ENCODE peak calls at places on chromosomes 11 and 22, in eight cellular contexts. K is stomach, T is left ventricle myocardium inferior, W is ovary, L is iPS DF 6.9, C is GM12878, O is HCT116, I is small intestine. H is an unnamed sample.

GRCh38 chr11:36436589-36436988 is 73.5 kb downstream of the TRAF6 start:
- DNase-seq in W (no peak), C (no peak), K (no peak), L (no peak), T (no peak), I (no peak), O (no peak), H (no peak)

GRCh38 chr11:58608331-58608730 is 14.1 kb upstream of the CNTF start:
- DNase-seq in W (no peak), O (no peak), L (no peak), K (no peak), C (no peak), I (no peak), T (no peak), H (no peak)

GRCh38 chr11:75350743-75351540 is 519 bp downstream of the ARRB1 start:
- DNase-seq in I (peak; percentile 59), K (peak; percentile 65), L (no peak), T (peak; percentile 59), W (peak; percentile 55), C (no peak), O (no peak), H (peak; percentile 57)

GRCh38 chr22:33492210-33492651 is 428.0 kb downstream of the LARGE1 start:
- DNase-seq in K (peak; percentile 28), T (no peak), I (peak; percentile 63), W (no peak), C (no peak), O (no peak), L (no peak), H (no peak)

GRCh38 chr11:47378011-47378835 is at the start of gene SPI1:
- DNase-seq in C (peak; percentile 41), W (no peak), L (no peak), K (peak; percentile 60), T (peak; percentile 68), I (no peak), O (no peak), H (peak; percentile 37)

GRCh38 chr22:38937541-38937940 is 19.9 kb upstream of the APOBEC3A start:
- DNase-seq in K (peak; percentile 15), C (no peak), W (no peak), I (no peak), O (no peak), L (no peak), T (no peak), H (no peak)

GRCh38 chr11:75919525-75919924 is 104.5 kb downstream of the UVRAG start:
- DNase-seq in I (peak; percentile 21), C (no peak), L (no peak), K (no peak), W (no peak), T (no peak), O (no peak), H (no peak)

GRCh38 chr11:107666911-107667568 is 44.8 kb downstream of the SLN start:
- DNase-seq in I (no peak), O (no peak), K (no peak), C (no peak), L (no peak), T (no peak), W (no peak), H (no peak)

GRCh38 chr11:11022126-11022730 is 164.4 kb upstream of the ZBED5 start:
- DNase-seq in O (peak; percentile 12), L (no peak), I (peak; percentile 19), W (no peak), K (no peak), T (no peak), C (no peak), H (peak; percentile 21)

GRCh38 chr11:43214471-43214870 is 97.3 kb upstream of the API5 start:
- DNase-seq in O (no peak), K (no peak), T (no peak), C (no peak), W (no peak), I (no peak), L (no peak), H (no peak)

GRCh38 chr11:65444314-65445051 is 21.9 kb downstream of the NEAT1 start:
- DNase-seq in T (no peak), C (no peak), K (no peak), W (peak; percentile 37), L (no peak), I (peak; percentile 14), O (no peak), H (no peak)

GRCh38 chr11:32890843-32891656 is 1.6 kb upstream of the QSER1 start:
- DNase-seq in W (no peak), C (no peak), I (peak; percentile 81), O (no peak), L (no peak), K (no peak), T (no peak), H (no peak)

GRCh38 chr11:2717561-2717960 is 17.8 kb upstream of the KCNQ1OT1 start:
- DNase-seq in K (no peak), L (no peak), C (no peak), O (no peak), I (no peak), W (no peak), T (no peak), H (no peak)

GRCh38 chr11:120663142-120663541 is 151.6 kb downstream of the GRIK4 start:
- DNase-seq in T (no peak), K (no peak), I (no peak), C (no peak), O (no peak), L (no peak), W (no peak), H (no peak)

DNA sequence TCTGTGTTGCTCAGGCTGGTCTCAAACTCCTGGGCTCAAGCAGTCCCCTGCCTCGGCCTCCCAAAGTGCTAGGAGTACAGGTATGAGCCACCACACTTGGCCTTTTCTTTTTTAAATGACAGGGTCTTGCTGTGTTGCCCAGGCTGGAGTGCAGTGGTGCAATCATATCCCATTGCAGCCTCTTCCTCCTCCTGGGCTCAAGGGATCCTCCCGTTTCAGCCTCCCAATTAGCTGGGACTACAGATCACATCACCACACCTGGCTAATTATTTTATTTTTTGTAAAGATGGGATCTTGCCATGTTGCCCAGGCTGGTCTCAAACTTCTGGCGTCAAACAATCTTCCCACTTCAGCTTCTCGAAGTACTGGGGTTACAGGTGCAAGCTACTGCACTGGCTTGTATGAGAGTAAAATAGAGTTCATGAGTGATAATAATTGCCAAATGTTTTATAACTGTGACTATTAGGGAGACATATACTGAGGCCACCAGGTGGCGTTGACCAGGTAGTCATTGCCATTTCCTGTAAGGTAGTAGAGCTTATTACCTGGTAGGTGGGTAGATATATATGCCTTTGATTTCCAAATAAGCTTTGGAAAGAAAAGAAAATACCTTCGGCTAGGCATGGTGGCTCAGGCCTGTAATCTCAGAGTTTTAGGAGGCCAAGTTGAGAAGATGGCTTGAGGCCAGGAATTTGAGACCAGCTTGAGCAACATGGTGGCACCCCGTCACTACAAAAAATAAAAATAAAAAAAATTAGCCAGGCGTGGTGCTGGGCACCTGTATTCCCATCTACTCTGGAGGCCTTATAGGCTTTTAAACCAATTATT is 5.4 kb downstream of the FDX1 start:
- DNase-seq in K (peak; percentile 66), W (no peak), L (peak; percentile 18), T (no peak), O (peak; percentile 24), I (peak; percentile 68), C (no peak), H (no peak)
- H3K27ac ChIP-seq in K (no peak overlapping the region), W (no peak overlapping the region), L (no peak overlapping the region), T (no peak overlapping the region), O (no peak overlapping the region), I (no peak overlapping the region), C (no peak overlapping the region), H (no peak overlapping the region)

GRCh38 chr22:36355362-36355761 is 32.4 kb downstream of the MYH9 start:
- DNase-seq in T (no peak), W (no peak), I (no peak), L (no peak), C (no peak), O (no peak), K (no peak), H (no peak)
- H3K4me1 ChIP-seq in T (peaks cover 97% of the 10 kb centered on the region), W (peaks cover 47% of the 10 kb centered on the region), I (peaks cover 14% of the 10 kb centered on the region), L (peaks cover 13% of the 10 kb centered on the region), C (peaks cover 52% of the 10 kb centered on the region), O (peaks cover 95% of the 10 kb centered on the region), K (peaks cover 100% of the 10 kb centered on the region), H (peaks cover 97% of the 10 kb centered on the region)

GRCh38 chr22:45866398-45867117 is 110.4 kb downstream of the WNT7B start:
- DNase-seq in T (no peak), O (no peak), C (no peak), L (no peak), W (no peak), K (peak; percentile 20), I (no peak), H (no peak)
- H3K27ac ChIP-seq in T (no peak overlapping the region), O (no peak overlapping the region), C (no peak overlapping the region), L (no peak overlapping the region), W (no peak overlapping the region), K (no peak overlapping the region), I (no peak overlapping the region), H (no peak overlapping the region)

DNA sequence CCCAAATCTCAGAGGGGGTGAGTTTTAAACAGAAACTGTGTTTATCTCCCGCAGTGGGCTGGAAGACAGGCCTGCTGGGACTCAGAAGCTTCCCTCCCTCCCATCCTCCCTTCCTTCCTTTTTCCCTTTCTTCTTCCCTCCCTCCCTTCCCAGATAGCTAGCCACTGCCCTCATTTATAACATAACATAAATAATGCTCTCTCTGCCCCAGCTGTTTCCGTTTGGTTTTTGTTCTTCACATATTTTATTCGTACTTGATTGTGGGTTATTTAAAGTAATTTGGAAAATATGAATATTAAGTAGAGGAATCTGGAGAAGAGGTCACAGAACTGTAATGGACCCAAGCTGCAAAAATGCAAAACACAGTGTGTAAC is 140.9 kb downstream of the TEAD1 start:
- DNase-seq in T (no peak), L (no peak), W (no peak), K (no peak), C (no peak), O (no peak), I (no peak), H (no peak)
- H3K4me1 ChIP-seq in T (peaks cover 74% of the 10 kb centered on the region), L (no peaks in the 10 kb centered on the region), W (peaks cover 29% of the 10 kb centered on the region), K (peaks cover 62% of the 10 kb centered on the region), C (no peaks in the 10 kb centered on the region), O (peaks cover 72% of the 10 kb centered on the region), I (no peaks in the 10 kb centered on the region), H (peaks cover 79% of the 10 kb centered on the region)

GRCh38 chr11:61763930-61764605 is 11.6 kb downstream of the MYRF start:
- DNase-seq in O (no peak), C (no peak), L (no peak), I (no peak), W (no peak), T (no peak), K (no peak), H (no peak)

GRCh38 chr11:61766353-61766841 is 14.0 kb downstream of the MYRF start:
- DNase-seq in O (no peak), C (no peak), T (no peak), W (no peak), I (no peak), L (no peak), K (peak; percentile 87), H (no peak)

GRCh38 chr11:61765550-61766253 is 13.3 kb downstream of the MYRF start:
- DNase-seq in W (no peak), T (no peak), I (no peak), C (no peak), L (no peak), O (no peak), K (no peak), H (no peak)

GRCh38 chr11:61762798-61763197 is 10.4 kb downstream of the MYRF start:
- DNase-seq in W (no peak), O (no peak), T (no peak), I (no peak), C (no peak), L (no peak), K (no peak), H (no peak)

GRCh38 chr11:61764606-61765260 is 12.3 kb downstream of the MYRF start:
- DNase-seq in K (peak; percentile 87), L (no peak), I (peak; percentile 46), T (no peak), C (no peak), O (no peak), W (peak; percentile 80), H (no peak)
- H3K27ac ChIP-seq in K (peak overlapping the region; percentile 95), L (no peak overlapping the region), I (no peak overlapping the region), T (no peak overlapping the region), C (no peak overlapping the region), O (no peak overlapping the region), W (peak overlapping the region; percentile 26), H (no peak overlapping the region)

H was measured in heart right ventricle.